ENCODE peak calls at places on chromosome 14, in eight cellular contexts. P, H, F, X, A, L, E and O are unnamed samples.

GRCh38 chr14:96246535-96246839 is 9.5 kb upstream of the BDKRB1 start:
- DNase-seq in X (no peak), P (no peak), E (no peak), F (no peak), A (no peak), L (no peak), H (no peak), O (no peak)

GRCh38 chr14:27427796-27428195 is 830.0 kb upstream of the NOVA1 start:
- DNase-seq in L (no peak), A (no peak), P (peak; percentile 23), X (no peak), E (no peak), F (no peak), H (no peak), O (no peak)

GRCh38 chr14:103488071-103488470 is 34.6 kb downstream of the CKB start:
- DNase-seq in X (no peak), P (no peak), A (no peak), H (no peak), E (no peak), F (no peak), L (no peak), O (no peak)

GRCh38 chr14:34365309-34365915 is 96.6 kb downstream of the SPTSSA start:
- DNase-seq in L (no peak), P (peak; percentile 12), H (no peak), F (no peak), E (no peak), A (no peak), X (no peak), O (no peak)

GRCh38 chr14:68097727-68098126 is 278.1 kb downstream of the RAD51B start:
- DNase-seq in F (no peak), L (no peak), P (no peak), X (no peak), A (no peak), H (no peak), E (no peak), O (no peak)

GRCh38 chr14:94143239-94143638 is 13.8 kb upstream of the IFI27L2 start:
- DNase-seq in P (no peak), A (no peak), H (no peak), X (peak; percentile 29), L (no peak), F (no peak), E (no peak), O (no peak)

GRCh38 chr14:82806016-82806415 is 1272.4 kb upstream of the SEL1L start:
- DNase-seq in P (no peak), A (no peak), F (no peak), L (no peak), X (no peak), H (no peak), E (no peak), O (no peak)

GRCh38 chr14:103105580-103106168 is 11.1 kb downstream of the EXOC3L4 start:
- DNase-seq in F (no peak), L (no peak), E (no peak), P (no peak), H (peak; percentile 66), X (no peak), A (no peak), O (no peak)

GRCh38 chr14:29810657-29811056 is 117.0 kb downstream of the PRKD1 start:
- DNase-seq in E (no peak), X (no peak), A (no peak), L (no peak), P (peak; percentile 22), H (no peak), F (no peak), O (no peak)

GRCh38 chr14:93720981-93721483 is 67.3 kb downstream of the PRIMA1 start:
- DNase-seq in A (no peak), X (no peak), E (no peak), F (no peak), L (peak; percentile 53), P (no peak), H (no peak), O (no peak)

GRCh38 chr14:81471062-81471461 is 62.6 kb downstream of the SEL1L start:
- DNase-seq in E (no peak), F (no peak), H (no peak), L (no peak), A (no peak), X (no peak), P (no peak), O (no peak)

GRCh38 chr14:61355892-61356325 is 34.5 kb downstream of the PRKCH start:
- DNase-seq in E (no peak), X (peak; percentile 98), P (peak; percentile 100), F (peak; percentile 83), L (peak; percentile 70), H (no peak), A (no peak), O (no peak)

GRCh38 chr14:74682169-74682952 is 30.5 kb downstream of the AREL1 start:
- DNase-seq in P (no peak), X (no peak), A (no peak), L (no peak), H (no peak), F (no peak), E (no peak), O (no peak)

GRCh38 chr14:100525615-100526014 is 61.6 kb downstream of the BEGAIN start:
- DNase-seq in X (no peak), P (no peak), L (peak; percentile 48), F (no peak), H (no peak), E (no peak), A (no peak), O (no peak)

DNA sequence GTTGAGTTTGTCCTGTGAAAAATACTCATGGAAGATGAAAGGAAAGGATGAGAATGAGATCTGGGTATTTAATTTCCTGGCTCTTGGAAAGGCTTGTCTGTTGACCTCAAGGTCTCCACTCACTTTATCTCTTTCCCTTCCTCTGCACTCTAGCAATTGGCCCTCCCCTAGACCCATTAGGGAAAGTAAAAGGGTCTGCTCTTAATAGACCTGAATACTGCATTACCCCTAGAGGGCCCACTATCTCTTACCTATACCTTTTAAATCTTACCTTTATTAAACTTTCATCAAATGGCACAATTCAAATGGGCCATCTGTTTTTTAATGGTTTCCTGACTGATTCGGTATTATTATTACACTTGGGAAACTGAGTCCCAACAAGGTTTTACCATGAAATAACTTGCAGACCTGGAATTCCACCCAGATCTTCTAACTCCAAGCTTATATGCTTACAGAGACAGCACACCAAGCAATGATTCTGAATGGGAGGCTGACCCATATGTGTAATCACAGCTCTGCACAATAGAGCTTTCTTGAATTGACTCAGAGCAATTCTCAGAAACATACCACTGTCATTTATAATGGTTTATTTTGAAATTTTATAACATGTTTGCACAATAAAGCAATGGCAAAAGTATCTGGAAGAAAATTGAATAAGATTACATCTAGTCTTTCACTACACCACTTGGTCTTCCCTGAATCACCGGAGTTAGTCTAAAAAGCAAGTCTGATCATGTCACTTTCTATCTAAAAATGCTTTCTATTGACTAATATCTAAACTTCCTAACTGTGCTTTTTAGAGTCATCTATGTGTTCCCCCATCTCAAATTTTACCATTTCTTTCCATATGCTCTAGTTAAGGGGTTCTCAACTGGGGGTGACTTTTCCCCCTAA is 618.5 kb downstream of the NRXN3 start:
- DNase-seq in L (no peak), E (no peak), X (no peak), A (no peak), F (no peak), P (no peak), H (no peak), O (no peak)
- TF ChIP-seq POLR2AphosphoS5 in L (no peak), E (no peak), X (no peak), A (no peak), F (no peak), P (no peak), H (no peak), O (no peak)

DNA sequence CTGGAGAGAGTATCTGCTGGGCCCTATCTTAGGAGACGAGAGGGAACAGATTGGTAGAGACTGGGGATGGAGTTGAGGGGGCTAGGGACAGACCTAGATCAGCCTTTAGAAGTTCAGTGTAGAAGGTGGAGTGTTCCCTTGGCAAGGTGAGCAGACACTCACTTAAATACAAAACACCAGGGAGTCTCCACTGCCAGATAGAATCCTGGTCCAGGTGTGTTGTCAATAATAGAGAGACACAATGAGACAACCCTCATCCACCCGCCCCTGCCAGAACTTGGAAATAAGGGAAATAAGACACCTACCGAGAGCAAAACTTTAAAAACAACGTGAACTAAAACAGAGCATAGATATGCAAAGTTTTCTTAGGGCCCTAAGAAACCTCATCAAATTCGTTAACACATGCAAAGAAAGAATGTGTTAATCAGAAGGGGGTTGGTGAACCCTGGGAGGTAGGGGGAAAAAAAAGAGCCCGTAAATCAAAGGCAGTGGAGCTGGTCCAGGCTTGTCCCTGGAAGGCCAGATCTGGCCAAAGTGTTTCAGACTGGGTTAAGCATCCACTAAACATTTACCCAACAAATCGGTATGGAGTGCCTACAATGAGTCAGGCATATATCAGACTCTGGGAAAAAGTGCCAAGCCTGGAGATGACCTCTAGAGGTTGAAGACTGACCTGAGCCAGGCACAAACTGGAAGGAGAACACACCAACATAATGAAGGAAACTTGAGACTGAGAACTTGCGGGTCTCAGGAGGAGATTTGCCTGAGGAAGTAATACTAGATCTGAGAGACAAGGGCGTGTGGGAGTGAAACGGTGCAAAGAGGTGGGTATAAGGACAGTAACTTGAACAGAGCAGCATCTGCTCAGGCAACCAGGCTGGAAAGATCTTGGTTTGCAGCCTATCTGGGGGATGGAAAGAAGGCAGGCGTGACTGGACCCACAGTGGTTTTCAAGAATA is 37.0 kb upstream of the OTX2 start:
- DNase-seq in X (no peak), E (no peak), H (no peak), L (no peak), A (no peak), F (no peak), P (no peak), O (no peak)
- TF ChIP-seq POLR2AphosphoS5 in X (no peak), E (no peak), H (no peak), L (no peak), A (no peak), F (no peak), P (no peak), O (no peak)

GRCh38 chr14:24296341-24297157 is 3.0 kb downstream of the DHRS1 start:
- DNase-seq in E (peak; percentile 57), H (peak; percentile 54), L (peak; percentile 73), F (no peak), A (peak; percentile 77), X (no peak), P (peak; percentile 89), O (peak; percentile 59)
- TF ChIP-seq POLR2AphosphoS5 in E (no peak), H (no peak), L (no peak), F (no peak), A (no peak), X (peak; percentile 9), P (peak; percentile 50), O (no peak)

GRCh38 chr14:90569606-90570462 is 173.0 kb downstream of the CALM1 start:
- DNase-seq in F (peak; percentile 61), X (no peak), H (no peak), L (no peak), P (no peak), A (no peak), E (no peak), O (no peak)

GRCh38 chr14:90571149-90571548 is 174.3 kb downstream of the CALM1 start:
- DNase-seq in F (no peak), A (no peak), X (no peak), P (no peak), L (no peak), H (no peak), E (no peak), O (no peak)

GRCh38 chr14:90568405-90568804 is 171.6 kb downstream of the CALM1 start:
- DNase-seq in P (no peak), X (no peak), H (no peak), F (peak; percentile 38), E (no peak), L (peak; percentile 60), A (no peak), O (no peak)

GRCh38 chr14:90569201-90569600 is 172.4 kb downstream of the CALM1 start:
- DNase-seq in P (no peak), F (no peak), A (no peak), X (no peak), L (no peak), H (no peak), E (no peak), O (no peak)

GRCh38 chr14:90570463-90570860 is 173.6 kb downstream of the CALM1 start:
- DNase-seq in H (no peak), P (no peak), X (no peak), F (no peak), L (no peak), E (no peak), A (no peak), O (no peak)
- TF ChIP-seq POLR2AphosphoS5 in H (no peak), P (no peak), X (no peak), F (no peak), L (no peak), E (no peak), A (no peak), O (no peak)